ENCODE peak calls at places on chromosomes 16 and 17, in ten cellular contexts. One of them, this sample, is unnamed.
A peak's percentile ranks its signal among the peaks of the same experiment; 100 is the strongest.

GRCh38 chr17:43543771-43544575 is 2.2 kb downstream of the ETV4 start:
- DNase-seq in cardiac septum: no peak
- DNase-seq in T-helper 2 cell: no peak
- DNase-seq in kidney tubule cell: no peak
- DNase-seq in HEK293T: no peak
- DNase-seq in GM23248: no peak
- DNase-seq in ascending aorta: no peak
- DNase-seq in activated CD4-positive, alpha-beta T cell treated with anti-CD3 and anti-CD28 coated beads, Interleukin-2, amount 10 ng/mL, durations not matched to agents 7 days and 5 days: no peak
- DNase-seq in GM12892: no peak
- DNase-seq in activated CD8-positive, alpha-beta memory T cell treated with anti-CD3 and anti-CD28 coated beads, Interleukin-2, amount 50 U/mL, for 4 hours: no peak
- DNase-seq in this sample: no peak

GRCh38 chr16:9567674-9568073 is 476.2 kb downstream of the HAPSTR1 start:
- DNase-seq in cardiac septum: no peak
- DNase-seq in T-helper 2 cell: no peak
- DNase-seq in kidney tubule cell: no peak
- DNase-seq in HEK293T: no peak
- DNase-seq in GM23248: no peak
- DNase-seq in ascending aorta: no peak
- DNase-seq in activated CD4-positive, alpha-beta T cell treated with anti-CD3 and anti-CD28 coated beads, Interleukin-2, amount 10 ng/mL, durations not matched to agents 7 days and 5 days: no peak
- DNase-seq in GM12892: no peak
- DNase-seq in activated CD8-positive, alpha-beta memory T cell treated with anti-CD3 and anti-CD28 coated beads, Interleukin-2, amount 50 U/mL, for 4 hours: no peak
- DNase-seq in this sample: no peak

GRCh38 chr16:10136916-10137315 is 45.3 kb downstream of the GRIN2A start:
- DNase-seq in cardiac septum: no peak
- DNase-seq in T-helper 2 cell: no peak
- DNase-seq in kidney tubule cell: no peak
- DNase-seq in HEK293T: no peak
- DNase-seq in GM23248: no peak
- DNase-seq in ascending aorta: no peak
- DNase-seq in activated CD4-positive, alpha-beta T cell treated with anti-CD3 and anti-CD28 coated beads, Interleukin-2, amount 10 ng/mL, durations not matched to agents 7 days and 5 days: no peak
- DNase-seq in GM12892: no peak
- DNase-seq in activated CD8-positive, alpha-beta memory T cell treated with anti-CD3 and anti-CD28 coated beads, Interleukin-2, amount 50 U/mL, for 4 hours: no peak
- DNase-seq in this sample: no peak

GRCh38 chr16:20114356-20114755 is 40.7 kb upstream of the GPR139 start:
- DNase-seq in cardiac septum: no peak
- DNase-seq in T-helper 2 cell: no peak
- DNase-seq in kidney tubule cell: peak; percentile 63
- DNase-seq in HEK293T: no peak
- DNase-seq in GM23248: peak; percentile 45
- DNase-seq in ascending aorta: no peak
- DNase-seq in activated CD4-positive, alpha-beta T cell treated with anti-CD3 and anti-CD28 coated beads, Interleukin-2, amount 10 ng/mL, durations not matched to agents 7 days and 5 days: no peak
- DNase-seq in GM12892: no peak
- DNase-seq in activated CD8-positive, alpha-beta memory T cell treated with anti-CD3 and anti-CD28 coated beads, Interleukin-2, amount 50 U/mL, for 4 hours: no peak
- DNase-seq in this sample: no peak

GRCh38 chr16:11621920-11622651 is 35.4 kb upstream of the LITAF start:
- DNase-seq in cardiac septum: no peak
- DNase-seq in T-helper 2 cell: no peak
- DNase-seq in kidney tubule cell: no peak
- DNase-seq in HEK293T: no peak
- DNase-seq in GM23248: peak; percentile 56
- DNase-seq in ascending aorta: no peak
- DNase-seq in activated CD4-positive, alpha-beta T cell treated with anti-CD3 and anti-CD28 coated beads, Interleukin-2, amount 10 ng/mL, durations not matched to agents 7 days and 5 days: peak; percentile 80
- DNase-seq in GM12892: peak; percentile 48
- DNase-seq in activated CD8-positive, alpha-beta memory T cell treated with anti-CD3 and anti-CD28 coated beads, Interleukin-2, amount 50 U/mL, for 4 hours: peak; percentile 59
- DNase-seq in this sample: no peak

GRCh38 chr17:42720996-42721583 is 23.8 kb downstream of the EZH1 start:
- DNase-seq in cardiac septum: no peak
- DNase-seq in T-helper 2 cell: no peak
- DNase-seq in kidney tubule cell: peak; percentile 68
- DNase-seq in HEK293T: peak; percentile 62
- DNase-seq in GM23248: peak; percentile 81
- DNase-seq in ascending aorta: no peak
- DNase-seq in activated CD4-positive, alpha-beta T cell treated with anti-CD3 and anti-CD28 coated beads, Interleukin-2, amount 10 ng/mL, durations not matched to agents 7 days and 5 days: peak; percentile 65
- DNase-seq in GM12892: no peak
- DNase-seq in activated CD8-positive, alpha-beta memory T cell treated with anti-CD3 and anti-CD28 coated beads, Interleukin-2, amount 50 U/mL, for 4 hours: no peak
- DNase-seq in this sample: no peak

GRCh38 chr17:7854851-7855642 is at the start of gene TMEM88:
- DNase-seq in cardiac septum: peak; percentile 76
- DNase-seq in T-helper 2 cell: no peak
- DNase-seq in kidney tubule cell: no peak
- DNase-seq in HEK293T: no peak
- DNase-seq in GM23248: peak; percentile 31
- DNase-seq in ascending aorta: no peak
- DNase-seq in activated CD4-positive, alpha-beta T cell treated with anti-CD3 and anti-CD28 coated beads, Interleukin-2, amount 10 ng/mL, durations not matched to agents 7 days and 5 days: peak; percentile 6
- DNase-seq in GM12892: no peak
- DNase-seq in activated CD8-positive, alpha-beta memory T cell treated with anti-CD3 and anti-CD28 coated beads, Interleukin-2, amount 50 U/mL, for 4 hours: peak; percentile 47
- DNase-seq in this sample: no peak

GRCh38 chr17:74995847-74996246 is 8.4 kb downstream of the CDR2L start:
- DNase-seq in cardiac septum: no peak
- DNase-seq in T-helper 2 cell: no peak
- DNase-seq in kidney tubule cell: no peak
- DNase-seq in HEK293T: no peak
- DNase-seq in GM23248: peak; percentile 24
- DNase-seq in ascending aorta: no peak
- DNase-seq in activated CD4-positive, alpha-beta T cell treated with anti-CD3 and anti-CD28 coated beads, Interleukin-2, amount 10 ng/mL, durations not matched to agents 7 days and 5 days: no peak
- DNase-seq in GM12892: no peak
- DNase-seq in activated CD8-positive, alpha-beta memory T cell treated with anti-CD3 and anti-CD28 coated beads, Interleukin-2, amount 50 U/mL, for 4 hours: no peak
- DNase-seq in this sample: no peak

GRCh38 chr17:70947636-70948565 is 778.6 kb downstream of the KCNJ2 start:
- DNase-seq in cardiac septum: no peak
- DNase-seq in T-helper 2 cell: no peak
- DNase-seq in kidney tubule cell: no peak
- DNase-seq in HEK293T: no peak
- DNase-seq in GM23248: no peak
- DNase-seq in ascending aorta: no peak
- DNase-seq in activated CD4-positive, alpha-beta T cell treated with anti-CD3 and anti-CD28 coated beads, Interleukin-2, amount 10 ng/mL, durations not matched to agents 7 days and 5 days: no peak
- DNase-seq in GM12892: no peak
- DNase-seq in activated CD8-positive, alpha-beta memory T cell treated with anti-CD3 and anti-CD28 coated beads, Interleukin-2, amount 50 U/mL, for 4 hours: no peak
- DNase-seq in this sample: no peak

GRCh38 chr17:16977932-16978331 is 6.0 kb upstream of the TNFRSF13B start:
- DNase-seq in cardiac septum: no peak
- DNase-seq in T-helper 2 cell: no peak
- DNase-seq in kidney tubule cell: peak; percentile 90
- DNase-seq in HEK293T: no peak
- DNase-seq in GM23248: peak; percentile 70
- DNase-seq in ascending aorta: no peak
- DNase-seq in activated CD4-positive, alpha-beta T cell treated with anti-CD3 and anti-CD28 coated beads, Interleukin-2, amount 10 ng/mL, durations not matched to agents 7 days and 5 days: no peak
- DNase-seq in GM12892: no peak
- DNase-seq in activated CD8-positive, alpha-beta memory T cell treated with anti-CD3 and anti-CD28 coated beads, Interleukin-2, amount 50 U/mL, for 4 hours: no peak
- DNase-seq in this sample: no peak

GRCh38 chr17:56995776-56996175 is 17.8 kb downstream of the SCPEP1 start:
- DNase-seq in cardiac septum: no peak
- DNase-seq in T-helper 2 cell: no peak
- DNase-seq in kidney tubule cell: no peak
- DNase-seq in HEK293T: no peak
- DNase-seq in GM23248: no peak
- DNase-seq in ascending aorta: no peak
- DNase-seq in activated CD4-positive, alpha-beta T cell treated with anti-CD3 and anti-CD28 coated beads, Interleukin-2, amount 10 ng/mL, durations not matched to agents 7 days and 5 days: no peak
- DNase-seq in GM12892: no peak
- DNase-seq in activated CD8-positive, alpha-beta memory T cell treated with anti-CD3 and anti-CD28 coated beads, Interleukin-2, amount 50 U/mL, for 4 hours: no peak
- DNase-seq in this sample: no peak

GRCh38 chr17:14756469-14756868 is 455.6 kb downstream of the HS3ST3B1 start:
- DNase-seq in cardiac septum: no peak
- DNase-seq in T-helper 2 cell: no peak
- DNase-seq in kidney tubule cell: no peak
- DNase-seq in HEK293T: no peak
- DNase-seq in GM23248: no peak
- DNase-seq in ascending aorta: no peak
- DNase-seq in activated CD4-positive, alpha-beta T cell treated with anti-CD3 and anti-CD28 coated beads, Interleukin-2, amount 10 ng/mL, durations not matched to agents 7 days and 5 days: no peak
- DNase-seq in GM12892: no peak
- DNase-seq in activated CD8-positive, alpha-beta memory T cell treated with anti-CD3 and anti-CD28 coated beads, Interleukin-2, amount 50 U/mL, for 4 hours: no peak
- DNase-seq in this sample: no peak

GRCh38 chr16:87443031-87443430 is 49.8 kb downstream of the ZCCHC14 start:
- DNase-seq in cardiac septum: no peak
- DNase-seq in T-helper 2 cell: no peak
- DNase-seq in kidney tubule cell: no peak
- DNase-seq in HEK293T: no peak
- DNase-seq in GM23248: no peak
- DNase-seq in ascending aorta: no peak
- DNase-seq in activated CD4-positive, alpha-beta T cell treated with anti-CD3 and anti-CD28 coated beads, Interleukin-2, amount 10 ng/mL, durations not matched to agents 7 days and 5 days: no peak
- DNase-seq in GM12892: no peak
- DNase-seq in activated CD8-positive, alpha-beta memory T cell treated with anti-CD3 and anti-CD28 coated beads, Interleukin-2, amount 50 U/mL, for 4 hours: no peak
- DNase-seq in this sample: no peak

GRCh38 chr16:89924925-89925307 is 1.8 kb downstream of the TUBB3 start:
- DNase-seq in cardiac septum: no peak
- DNase-seq in T-helper 2 cell: no peak
- DNase-seq in kidney tubule cell: peak; percentile 46
- DNase-seq in HEK293T: no peak
- DNase-seq in GM23248: peak; percentile 22
- DNase-seq in ascending aorta: no peak
- DNase-seq in activated CD4-positive, alpha-beta T cell treated with anti-CD3 and anti-CD28 coated beads, Interleukin-2, amount 10 ng/mL, durations not matched to agents 7 days and 5 days: no peak
- DNase-seq in GM12892: no peak
- DNase-seq in activated CD8-positive, alpha-beta memory T cell treated with anti-CD3 and anti-CD28 coated beads, Interleukin-2, amount 50 U/mL, for 4 hours: no peak
- DNase-seq in this sample: no peak

GRCh38 chr17:19016881-19017280 is 12.3 kb upstream of the FAM83G start:
- DNase-seq in cardiac septum: no peak
- DNase-seq in T-helper 2 cell: no peak
- DNase-seq in kidney tubule cell: no peak
- DNase-seq in HEK293T: no peak
- DNase-seq in GM23248: no peak
- DNase-seq in ascending aorta: no peak
- DNase-seq in activated CD4-positive, alpha-beta T cell treated with anti-CD3 and anti-CD28 coated beads, Interleukin-2, amount 10 ng/mL, durations not matched to agents 7 days and 5 days: no peak
- DNase-seq in GM12892: no peak
- DNase-seq in activated CD8-positive, alpha-beta memory T cell treated with anti-CD3 and anti-CD28 coated beads, Interleukin-2, amount 50 U/mL, for 4 hours: no peak
- DNase-seq in this sample: no peak

GRCh38 chr17:59349178-59349577 is 17.7 kb downstream of the YPEL2 start:
- DNase-seq in cardiac septum: no peak
- DNase-seq in T-helper 2 cell: no peak
- DNase-seq in kidney tubule cell: peak; percentile 53
- DNase-seq in HEK293T: no peak
- DNase-seq in GM23248: no peak
- DNase-seq in ascending aorta: no peak
- DNase-seq in activated CD4-positive, alpha-beta T cell treated with anti-CD3 and anti-CD28 coated beads, Interleukin-2, amount 10 ng/mL, durations not matched to agents 7 days and 5 days: no peak
- DNase-seq in GM12892: no peak
- DNase-seq in activated CD8-positive, alpha-beta memory T cell treated with anti-CD3 and anti-CD28 coated beads, Interleukin-2, amount 50 U/mL, for 4 hours: no peak
- DNase-seq in this sample: no peak

GRCh38 chr17:20123209-20123608 is 114.0 kb downstream of the SPECC1 start:
- DNase-seq in cardiac septum: no peak
- DNase-seq in T-helper 2 cell: no peak
- DNase-seq in kidney tubule cell: no peak
- DNase-seq in HEK293T: no peak
- DNase-seq in GM23248: no peak
- DNase-seq in ascending aorta: no peak
- DNase-seq in activated CD4-positive, alpha-beta T cell treated with anti-CD3 and anti-CD28 coated beads, Interleukin-2, amount 10 ng/mL, durations not matched to agents 7 days and 5 days: no peak
- DNase-seq in GM12892: no peak
- DNase-seq in activated CD8-positive, alpha-beta memory T cell treated with anti-CD3 and anti-CD28 coated beads, Interleukin-2, amount 50 U/mL, for 4 hours: no peak
- DNase-seq in this sample: no peak